ENCODE peak calls at places on chromosomes 4 and X, in ten cellular contexts. One of them, this sample, is unnamed.

GRCh38 chr4:165621983-165622382 is 243.2 kb downstream of the CPE start:
- DNase-seq in heart left ventricle: no peak
- DNase-seq in endodermal cell: no peak
- DNase-seq in esophagus squamous epithelium: no peak
- DNase-seq in OCI-LY7: no peak
- DNase-seq in gastrocnemius medialis: no peak
- DNase-seq in A549: no peak
- DNase-seq in right cardiac atrium: no peak
- DNase-seq in CD8-positive, alpha-beta T cell: no peak
- DNase-seq in fibroblast of lung: no peak
- DNase-seq in this sample: no peak

GRCh38 chrX:63855896-63856295 is 70.9 kb upstream of the ARHGEF9 start:
- DNase-seq in heart left ventricle: no peak
- DNase-seq in endodermal cell: no peak
- DNase-seq in esophagus squamous epithelium: no peak
- DNase-seq in OCI-LY7: no peak
- DNase-seq in gastrocnemius medialis: no peak
- DNase-seq in A549: no peak
- DNase-seq in right cardiac atrium: no peak
- DNase-seq in CD8-positive, alpha-beta T cell: no peak
- DNase-seq in fibroblast of lung: peak; percentile 1
- DNase-seq in this sample: no peak

GRCh38 chr4:101292901-101293300 is 54.4 kb downstream of the PPP3CA start:
- DNase-seq in heart left ventricle: no peak
- DNase-seq in endodermal cell: no peak
- DNase-seq in esophagus squamous epithelium: no peak
- DNase-seq in OCI-LY7: no peak
- DNase-seq in gastrocnemius medialis: no peak
- DNase-seq in A549: no peak
- DNase-seq in right cardiac atrium: no peak
- DNase-seq in CD8-positive, alpha-beta T cell: no peak
- DNase-seq in fibroblast of lung: peak; percentile 66
- DNase-seq in this sample: no peak

GRCh38 chr4:140152760-140153418 is 1.1 kb downstream of the MAML3 start:
- DNase-seq in heart left ventricle: peak; percentile 81
- DNase-seq in endodermal cell: peak; percentile 81
- DNase-seq in esophagus squamous epithelium: no peak
- DNase-seq in OCI-LY7: peak; percentile 38
- DNase-seq in gastrocnemius medialis: peak; percentile 28
- DNase-seq in A549: no peak
- DNase-seq in right cardiac atrium: peak; percentile 84
- DNase-seq in CD8-positive, alpha-beta T cell: peak; percentile 54
- DNase-seq in fibroblast of lung: peak; percentile 49
- DNase-seq in this sample: peak; percentile 82

GRCh38 chr4:80005863-80006262 is 67.2 kb downstream of the ANTXR2 start:
- DNase-seq in heart left ventricle: no peak
- DNase-seq in endodermal cell: no peak
- DNase-seq in esophagus squamous epithelium: no peak
- DNase-seq in OCI-LY7: no peak
- DNase-seq in gastrocnemius medialis: no peak
- DNase-seq in A549: no peak
- DNase-seq in right cardiac atrium: no peak
- DNase-seq in CD8-positive, alpha-beta T cell: no peak
- DNase-seq in fibroblast of lung: no peak
- DNase-seq in this sample: no peak

GRCh38 chr4:53688186-53688790 is 97.0 kb upstream of the LNX1 start:
- DNase-seq in heart left ventricle: no peak
- DNase-seq in endodermal cell: no peak
- DNase-seq in esophagus squamous epithelium: no peak
- DNase-seq in OCI-LY7: no peak
- DNase-seq in gastrocnemius medialis: no peak
- DNase-seq in A549: peak; percentile 39
- DNase-seq in right cardiac atrium: no peak
- DNase-seq in CD8-positive, alpha-beta T cell: no peak
- DNase-seq in fibroblast of lung: peak; percentile 98
- DNase-seq in this sample: no peak

GRCh38 chrX:9144643-9145290 is 110.8 kb upstream of the FAM9B start:
- DNase-seq in heart left ventricle: no peak
- DNase-seq in endodermal cell: no peak
- DNase-seq in esophagus squamous epithelium: no peak
- DNase-seq in OCI-LY7: no peak
- DNase-seq in gastrocnemius medialis: no peak
- DNase-seq in A549: no peak
- DNase-seq in right cardiac atrium: no peak
- DNase-seq in CD8-positive, alpha-beta T cell: no peak
- DNase-seq in fibroblast of lung: peak; percentile 31
- DNase-seq in this sample: no peak

GRCh38 chr4:65968873-65969272 is 298.6 kb upstream of the EPHA5 start:
- DNase-seq in heart left ventricle: no peak
- DNase-seq in endodermal cell: no peak
- DNase-seq in esophagus squamous epithelium: no peak
- DNase-seq in OCI-LY7: no peak
- DNase-seq in gastrocnemius medialis: no peak
- DNase-seq in A549: peak; percentile 10
- DNase-seq in right cardiac atrium: no peak
- DNase-seq in CD8-positive, alpha-beta T cell: no peak
- DNase-seq in fibroblast of lung: no peak
- DNase-seq in this sample: no peak

GRCh38 chrX:46710927-46711623 is 47.8 kb downstream of the SLC9A7 start:
- DNase-seq in heart left ventricle: no peak
- DNase-seq in endodermal cell: no peak
- DNase-seq in esophagus squamous epithelium: no peak
- DNase-seq in OCI-LY7: peak; percentile 73
- DNase-seq in gastrocnemius medialis: no peak
- DNase-seq in A549: no peak
- DNase-seq in right cardiac atrium: no peak
- DNase-seq in CD8-positive, alpha-beta T cell: no peak
- DNase-seq in fibroblast of lung: no peak
- DNase-seq in this sample: no peak

GRCh38 chrX:46715997-46716396 is 42.9 kb downstream of the SLC9A7 start:
- DNase-seq in heart left ventricle: no peak
- DNase-seq in endodermal cell: no peak
- DNase-seq in esophagus squamous epithelium: no peak
- DNase-seq in OCI-LY7: no peak
- DNase-seq in gastrocnemius medialis: no peak
- DNase-seq in A549: no peak
- DNase-seq in right cardiac atrium: no peak
- DNase-seq in CD8-positive, alpha-beta T cell: no peak
- DNase-seq in fibroblast of lung: no peak
- DNase-seq in this sample: no peak

GRCh38 chrX:46712733-46713132 is 46.2 kb downstream of the SLC9A7 start:
- DNase-seq in heart left ventricle: no peak
- DNase-seq in endodermal cell: no peak
- DNase-seq in esophagus squamous epithelium: no peak
- DNase-seq in OCI-LY7: peak; percentile 41
- DNase-seq in gastrocnemius medialis: no peak
- DNase-seq in A549: no peak
- DNase-seq in right cardiac atrium: no peak
- DNase-seq in CD8-positive, alpha-beta T cell: no peak
- DNase-seq in fibroblast of lung: no peak
- DNase-seq in this sample: no peak

GRCh38 chrX:46715521-46715920 is 43.4 kb downstream of the SLC9A7 start:
- DNase-seq in heart left ventricle: no peak
- DNase-seq in endodermal cell: no peak
- DNase-seq in esophagus squamous epithelium: no peak
- DNase-seq in OCI-LY7: no peak
- DNase-seq in gastrocnemius medialis: no peak
- DNase-seq in A549: no peak
- DNase-seq in right cardiac atrium: no peak
- DNase-seq in CD8-positive, alpha-beta T cell: no peak
- DNase-seq in fibroblast of lung: no peak
- DNase-seq in this sample: no peak

GRCh38 chrX:46713672-46714487 is 45.0 kb downstream of the SLC9A7 start:
- DNase-seq in heart left ventricle: no peak
- DNase-seq in endodermal cell: no peak
- DNase-seq in esophagus squamous epithelium: no peak
- DNase-seq in OCI-LY7: no peak
- DNase-seq in gastrocnemius medialis: no peak
- DNase-seq in A549: no peak
- DNase-seq in right cardiac atrium: no peak
- DNase-seq in CD8-positive, alpha-beta T cell: no peak
- DNase-seq in fibroblast of lung: no peak
- DNase-seq in this sample: no peak
- H3K27ac ChIP-seq in heart left ventricle: no peak overlapping the region
- H3K27ac ChIP-seq in endodermal cell: no peak overlapping the region
- H3K27ac ChIP-seq in esophagus squamous epithelium: no peak overlapping the region
- H3K27ac ChIP-seq in OCI-LY7: peak overlapping the region; percentile 93
- H3K27ac ChIP-seq in gastrocnemius medialis: no peak overlapping the region
- H3K27ac ChIP-seq in A549: no peak overlapping the region
- H3K27ac ChIP-seq in right cardiac atrium: no peak overlapping the region
- H3K27ac ChIP-seq in CD8-positive, alpha-beta T cell: no peak overlapping the region
- H3K27ac ChIP-seq in fibroblast of lung: no peak overlapping the region
- H3K27ac ChIP-seq in this sample: no peak overlapping the region

DNA sequence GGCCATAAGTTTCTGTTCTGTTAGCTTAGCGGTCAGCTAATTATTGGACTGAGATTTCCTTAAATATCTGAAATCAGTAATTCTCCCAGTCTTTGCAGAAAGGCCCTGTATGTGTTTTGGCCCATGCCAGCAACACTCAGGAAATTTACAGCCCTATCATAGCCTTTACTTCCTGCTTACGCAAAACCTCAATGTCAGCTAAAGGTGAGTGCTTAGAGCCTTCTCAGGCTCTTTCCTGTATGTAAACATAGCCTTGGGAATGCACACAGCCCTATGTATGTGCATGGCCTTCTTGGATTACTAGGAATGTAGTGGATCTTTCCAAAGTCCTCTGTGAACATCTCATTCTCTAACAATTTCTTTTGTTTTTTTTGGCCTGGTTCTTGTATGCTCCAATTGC is 200.0 kb downstream of the PPP1R2C start:
- DNase-seq in heart left ventricle: no peak
- DNase-seq in endodermal cell: no peak
- DNase-seq in esophagus squamous epithelium: no peak
- DNase-seq in OCI-LY7: peak; percentile 39
- DNase-seq in gastrocnemius medialis: no peak
- DNase-seq in A549: no peak
- DNase-seq in right cardiac atrium: no peak
- DNase-seq in CD8-positive, alpha-beta T cell: no peak
- DNase-seq in fibroblast of lung: no peak
- DNase-seq in this sample: no peak
- H3K4me1 ChIP-seq in heart left ventricle: no peaks in the 10 kb centered on the region
- H3K4me1 ChIP-seq in endodermal cell: no peaks in the 10 kb centered on the region
- H3K4me1 ChIP-seq in esophagus squamous epithelium: no peaks in the 10 kb centered on the region
- H3K4me1 ChIP-seq in OCI-LY7: peaks cover 10% of the 10 kb centered on the region
- H3K4me1 ChIP-seq in gastrocnemius medialis: no peaks in the 10 kb centered on the region
- H3K4me1 ChIP-seq in A549: no peaks in the 10 kb centered on the region
- H3K4me1 ChIP-seq in right cardiac atrium: no peaks in the 10 kb centered on the region
- H3K4me1 ChIP-seq in CD8-positive, alpha-beta T cell: no peaks in the 10 kb centered on the region
- H3K4me1 ChIP-seq in fibroblast of lung: no peaks in the 10 kb centered on the region
- H3K4me1 ChIP-seq in this sample: no peaks in the 10 kb centered on the region

DNA sequence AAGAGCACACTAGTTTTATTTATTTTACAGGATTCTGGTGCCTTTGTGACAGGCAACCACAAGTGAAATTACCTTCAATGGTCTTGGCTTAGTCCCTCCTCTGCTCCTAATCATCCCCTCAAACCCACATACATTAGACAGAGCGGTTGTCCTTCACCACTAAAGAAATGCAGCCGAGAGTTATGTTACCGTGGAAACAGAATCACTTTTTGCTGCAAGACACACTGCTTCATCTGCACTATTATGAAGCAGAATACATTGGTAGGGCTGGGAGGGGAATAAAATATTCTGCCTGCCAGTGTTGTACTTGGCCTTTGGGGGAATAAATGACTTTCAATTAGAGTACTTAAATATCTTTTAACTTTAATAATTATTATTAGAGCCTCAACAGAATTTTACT is 75.2 kb downstream of the ARHGEF38 start:
- DNase-seq in heart left ventricle: no peak
- DNase-seq in endodermal cell: no peak
- DNase-seq in esophagus squamous epithelium: no peak
- DNase-seq in OCI-LY7: no peak
- DNase-seq in gastrocnemius medialis: no peak
- DNase-seq in A549: no peak
- DNase-seq in right cardiac atrium: no peak
- DNase-seq in CD8-positive, alpha-beta T cell: no peak
- DNase-seq in fibroblast of lung: no peak
- DNase-seq in this sample: no peak
- H3K27ac ChIP-seq in heart left ventricle: no peak overlapping the region
- H3K27ac ChIP-seq in endodermal cell: no peak overlapping the region
- H3K27ac ChIP-seq in esophagus squamous epithelium: no peak overlapping the region
- H3K27ac ChIP-seq in OCI-LY7: no peak overlapping the region
- H3K27ac ChIP-seq in gastrocnemius medialis: no peak overlapping the region
- H3K27ac ChIP-seq in A549: no peak overlapping the region
- H3K27ac ChIP-seq in right cardiac atrium: no peak overlapping the region
- H3K27ac ChIP-seq in CD8-positive, alpha-beta T cell: no peak overlapping the region
- H3K27ac ChIP-seq in fibroblast of lung: no peak overlapping the region
- H3K27ac ChIP-seq in this sample: no peak overlapping the region

GRCh38 chr4:87056884-87057283 is 122.1 kb downstream of the AFF1 start:
- DNase-seq in heart left ventricle: no peak
- DNase-seq in endodermal cell: no peak
- DNase-seq in esophagus squamous epithelium: no peak
- DNase-seq in OCI-LY7: no peak
- DNase-seq in gastrocnemius medialis: no peak
- DNase-seq in A549: no peak
- DNase-seq in right cardiac atrium: no peak
- DNase-seq in CD8-positive, alpha-beta T cell: no peak
- DNase-seq in fibroblast of lung: no peak
- DNase-seq in this sample: no peak

GRCh38 chr4:87065016-87065415 is 130.2 kb downstream of the AFF1 start:
- DNase-seq in heart left ventricle: no peak
- DNase-seq in endodermal cell: no peak
- DNase-seq in esophagus squamous epithelium: no peak
- DNase-seq in OCI-LY7: no peak
- DNase-seq in gastrocnemius medialis: no peak
- DNase-seq in A549: no peak
- DNase-seq in right cardiac atrium: no peak
- DNase-seq in CD8-positive, alpha-beta T cell: no peak
- DNase-seq in fibroblast of lung: no peak
- DNase-seq in this sample: no peak

GRCh38 chr4:87057835-87058234 is 123.0 kb downstream of the AFF1 start:
- DNase-seq in heart left ventricle: no peak
- DNase-seq in endodermal cell: no peak
- DNase-seq in esophagus squamous epithelium: no peak
- DNase-seq in OCI-LY7: no peak
- DNase-seq in gastrocnemius medialis: no peak
- DNase-seq in A549: no peak
- DNase-seq in right cardiac atrium: no peak
- DNase-seq in CD8-positive, alpha-beta T cell: no peak
- DNase-seq in fibroblast of lung: peak; percentile 53
- DNase-seq in this sample: no peak

GRCh38 chr4:87058272-87059073 is 123.7 kb downstream of the AFF1 start:
- DNase-seq in heart left ventricle: no peak
- DNase-seq in endodermal cell: peak; percentile 86
- DNase-seq in esophagus squamous epithelium: no peak
- DNase-seq in OCI-LY7: no peak
- DNase-seq in gastrocnemius medialis: peak; percentile 46
- DNase-seq in A549: peak; percentile 10
- DNase-seq in right cardiac atrium: no peak
- DNase-seq in CD8-positive, alpha-beta T cell: no peak
- DNase-seq in fibroblast of lung: no peak
- DNase-seq in this sample: no peak

DNA sequence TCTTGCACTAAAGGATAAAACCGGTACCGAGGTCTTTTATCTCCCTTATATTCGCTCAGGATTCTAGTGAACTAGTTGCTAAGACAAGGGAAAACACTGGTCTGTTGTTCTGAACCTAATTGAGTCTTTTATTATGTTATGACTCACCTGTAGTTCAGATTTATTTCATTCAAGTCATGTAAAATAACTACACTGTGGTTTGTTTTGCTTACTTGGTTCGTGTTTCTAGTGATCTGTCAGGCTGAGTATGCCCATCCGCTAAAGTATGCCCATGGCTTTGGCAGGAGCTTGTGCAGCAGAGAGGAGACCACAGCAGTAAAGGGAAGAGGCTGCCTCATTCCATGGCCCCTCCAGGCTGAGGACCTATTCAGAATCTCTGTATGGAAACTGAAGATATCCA is 126.1 kb downstream of the AFF1 start:
- DNase-seq in heart left ventricle: no peak
- DNase-seq in endodermal cell: no peak
- DNase-seq in esophagus squamous epithelium: no peak
- DNase-seq in OCI-LY7: no peak
- DNase-seq in gastrocnemius medialis: no peak
- DNase-seq in A549: no peak
- DNase-seq in right cardiac atrium: no peak
- DNase-seq in CD8-positive, alpha-beta T cell: no peak
- DNase-seq in fibroblast of lung: peak; percentile 46
- DNase-seq in this sample: no peak
- H3K4me1 ChIP-seq in heart left ventricle: peaks cover 36% of the 10 kb centered on the region
- H3K4me1 ChIP-seq in endodermal cell: no peaks in the 10 kb centered on the region
- H3K4me1 ChIP-seq in esophagus squamous epithelium: peaks cover 19% of the 10 kb centered on the region
- H3K4me1 ChIP-seq in OCI-LY7: peaks cover 23% of the 10 kb centered on the region
- H3K4me1 ChIP-seq in gastrocnemius medialis: peaks cover 86% of the 10 kb centered on the region
- H3K4me1 ChIP-seq in A549: peaks cover 9% of the 10 kb centered on the region
- H3K4me1 ChIP-seq in right cardiac atrium: peaks cover 12% of the 10 kb centered on the region
- H3K4me1 ChIP-seq in CD8-positive, alpha-beta T cell: peaks cover 13% of the 10 kb centered on the region
- H3K4me1 ChIP-seq in fibroblast of lung: peaks cover 2% of the 10 kb centered on the region
- H3K4me1 ChIP-seq in this sample: peaks cover 18% of the 10 kb centered on the region